ENCODE peak calls at places on chromosomes 5 and 9, in six cellular contexts. G is lower leg skin, L is BJ, U is K562, E is left lung, H is body of pancreas. D is an unnamed sample.

GRCh38 chr9:137613738-137614523 is 4.9 kb upstream of the EHMT1 start:
- DNase-seq in G (no peak), L (no peak), U (no peak), E (no peak), H (no peak), D (no peak)

GRCh38 chr9:68825755-68826500 is 120.9 kb downstream of the PIP5K1B start:
- DNase-seq in G (no peak), L (no peak), U (no peak), E (no peak), H (no peak), D (no peak)

GRCh38 chr9:84969084-84969483 is 299.6 kb downstream of the NTRK2 start:
- DNase-seq in G (no peak), L (no peak), U (no peak), E (no peak), H (no peak), D (no peak)

GRCh38 chr9:94156549-94157407 is 72.5 kb downstream of the PTPDC1 start:
- DNase-seq in G (peak), L (no peak), U (no peak), E (peak), H (peak), D (peak)

GRCh38 chr5:150163547-150164059 is 3.0 kb upstream of the CDX1 start:
- DNase-seq in G (peak), L (no peak), U (peak), E (peak), H (peak), D (no peak)

GRCh38 chr9:93198839-93199625 is 15.1 kb downstream of the WNK2 start:
- DNase-seq in G (no peak), L (no peak), U (no peak), E (no peak), H (no peak), D (no peak)

GRCh38 chr9:89635007-89635742 is 30.4 kb downstream of the GADD45G start:
- DNase-seq in G (no peak), L (peak), U (no peak), E (no peak), H (peak), D (no peak)

GRCh38 chr5:145912019-145912418 is 24.4 kb upstream of the SH3RF2 start:
- DNase-seq in G (no peak), L (no peak), U (no peak), E (no peak), H (no peak), D (no peak)

GRCh38 chr5:129001831-129002626 is 36.7 kb downstream of the SLC27A6 start:
- DNase-seq in G (no peak), L (no peak), U (no peak), E (no peak), H (no peak), D (no peak)

GRCh38 chr9:75088646-75089368 is 493 bp downstream of the OSTF1 start:
- DNase-seq in G (peak), L (no peak), U (peak), E (peak), H (peak), D (no peak)

GRCh38 chr5:43065384-43066230 is 25.5 kb upstream of the ANXA2R start:
- DNase-seq in G (peak), L (no peak), U (no peak), E (peak), H (peak), D (no peak)

GRCh38 chr5:176630681-176631222 is 277 bp downstream of the EIF4E1B start:
- DNase-seq in G (no peak), L (no peak), U (no peak), E (no peak), H (no peak), D (no peak)

GRCh38 chr9:134205636-134206316 is 41.4 kb upstream of the RNU6ATAC start:
- DNase-seq in G (no peak), L (no peak), U (peak), E (no peak), H (peak), D (no peak)

GRCh38 chr5:67003906-67004729 is 192.5 kb downstream of the CD180 start:
- DNase-seq in G (peak), L (peak), U (peak), E (peak), H (peak), D (peak)

GRCh38 chr5:134070979-134071849 is 43.3 kb upstream of the TCF7 start:
- DNase-seq in G (no peak), L (no peak), U (peak), E (no peak), H (peak), D (no peak)

GRCh38 chr5:107565791-107566536 is 104.8 kb downstream of the EFNA5 start:
- DNase-seq in G (no peak), L (no peak), U (no peak), E (no peak), H (no peak), D (no peak)

GRCh38 chr9:121120386-121120785 is 45.6 kb downstream of the CNTRL start:
- DNase-seq in G (no peak), L (no peak), U (no peak), E (no peak), H (no peak), D (no peak)

GRCh38 chr5:25604682-25605081 is 959.9 kb upstream of the CDH10 start:
- DNase-seq in G (no peak), L (no peak), U (no peak), E (no peak), H (no peak), D (no peak)

GRCh38 chr5:175872287-175873089 is 1.1 kb downstream of the CPLX2 start:
- DNase-seq in G (no peak), L (no peak), U (no peak), E (no peak), H (peak), D (no peak)

GRCh38 chr5:176732736-176733585 is 77.4 kb upstream of the UNC5A start:
- DNase-seq in G (no peak), L (no peak), U (no peak), E (peak), H (no peak), D (no peak)

GRCh38 chr5:79792518-79792917 is 102.9 kb downstream of the CMYA5 start:
- DNase-seq in G (no peak), L (no peak), U (no peak), E (no peak), H (no peak), D (no peak)

GRCh38 chr9:112734892-112735291 is 15.7 kb upstream of the SNX30 start:
- DNase-seq in G (no peak), L (no peak), U (no peak), E (no peak), H (no peak), D (no peak)

GRCh38 chr5:148455055-148455675 is 71.4 kb downstream of the FBXO38 start:
- DNase-seq in G (no peak), L (no peak), U (no peak), E (no peak), H (no peak), D (no peak)

GRCh38 chr5:109619661-109620060 is 70.1 kb upstream of the MAN2A1 start:
- DNase-seq in G (no peak), L (no peak), U (no peak), E (no peak), H (no peak), D (no peak)

GRCh38 chr5:143582869-143583268 is 179.4 kb upstream of the NR3C1 start:
- DNase-seq in G (no peak), L (no peak), U (no peak), E (no peak), H (no peak), D (no peak)

GRCh38 chr5:156835905-156836304 is 14.2 kb upstream of the PPP1R2B start:
- DNase-seq in G (no peak), L (no peak), U (peak), E (no peak), H (no peak), D (no peak)

GRCh38 chr5:16855475-16855874 is 80.6 kb downstream of the MYO10 start:
- DNase-seq in G (no peak), L (no peak), U (no peak), E (no peak), H (peak), D (no peak)

GRCh38 chr5:164306662-164307061 is 801.2 kb downstream of the MAT2B start:
- DNase-seq in G (no peak), L (no peak), U (no peak), E (no peak), H (no peak), D (no peak)

GRCh38 chr9:105309531-105309931 is 65.1 kb downstream of the SLC44A1 start:
- DNase-seq in G (no peak), L (no peak), U (no peak), E (no peak), H (no peak), D (no peak)

GRCh38 chr5:80885698-80886000 is 74.5 kb upstream of the RASGRF2 start:
- DNase-seq in G (no peak), L (no peak), U (no peak), E (no peak), H (no peak), D (no peak)

GRCh38 chr5:36575367-36575781 is 31.0 kb upstream of the SLC1A3 start:
- DNase-seq in G (no peak), L (no peak), U (no peak), E (no peak), H (no peak), D (no peak)

GRCh38 chr5:127040779-127041520 is 10.6 kb upstream of the MARCHF3 start:
- DNase-seq in G (no peak), L (no peak), U (no peak), E (no peak), H (peak), D (no peak)

GRCh38 chr5:155895484-155895883 is 431.5 kb upstream of the SGCD start:
- DNase-seq in G (no peak), L (no peak), U (no peak), E (no peak), H (no peak), D (no peak)

GRCh38 chr5:123874600-123875201 is 362.7 kb downstream of the CSNK1G3 start:
- DNase-seq in G (no peak), L (no peak), U (no peak), E (no peak), H (no peak), D (no peak)

GRCh38 chr5:72478276-72478675 is 28.9 kb downstream of the ZNF366 start:
- DNase-seq in G (no peak), L (no peak), U (no peak), E (no peak), H (no peak), D (no peak)

GRCh38 chr5:43643327-43643726 is 40.3 kb downstream of the NNT start:
- DNase-seq in G (no peak), L (no peak), U (no peak), E (no peak), H (no peak), D (no peak)

GRCh38 chr9:133545494-133546286 is 11.2 kb downstream of the ADAMTSL2 start:
- DNase-seq in G (no peak), L (no peak), U (no peak), E (no peak), H (no peak), D (no peak)

GRCh38 chr5:88861213-88861612 is 21.8 kb downstream of the MEF2C start:
- DNase-seq in G (no peak), L (no peak), U (no peak), E (no peak), H (no peak), D (no peak)

GRCh38 chr5:115418788-115419187 is 122.3 kb upstream of the CCDC112 start:
- DNase-seq in G (no peak), L (no peak), U (no peak), E (no peak), H (peak), D (no peak)

GRCh38 chr5:38670878-38671277 is 114.4 kb upstream of the LIFR start:
- DNase-seq in G (peak), L (peak), U (no peak), E (no peak), H (no peak), D (no peak)

GRCh38 chr5:81972496-81972791 is 621 bp downstream of the ATG10 start:
- DNase-seq in G (no peak), L (no peak), U (no peak), E (no peak), H (no peak), D (no peak)
- TF ChIP-seq CTCF in G (no peak), L (no peak), U (no peak), E (no peak), H (no peak), D (no peak)

DNA sequence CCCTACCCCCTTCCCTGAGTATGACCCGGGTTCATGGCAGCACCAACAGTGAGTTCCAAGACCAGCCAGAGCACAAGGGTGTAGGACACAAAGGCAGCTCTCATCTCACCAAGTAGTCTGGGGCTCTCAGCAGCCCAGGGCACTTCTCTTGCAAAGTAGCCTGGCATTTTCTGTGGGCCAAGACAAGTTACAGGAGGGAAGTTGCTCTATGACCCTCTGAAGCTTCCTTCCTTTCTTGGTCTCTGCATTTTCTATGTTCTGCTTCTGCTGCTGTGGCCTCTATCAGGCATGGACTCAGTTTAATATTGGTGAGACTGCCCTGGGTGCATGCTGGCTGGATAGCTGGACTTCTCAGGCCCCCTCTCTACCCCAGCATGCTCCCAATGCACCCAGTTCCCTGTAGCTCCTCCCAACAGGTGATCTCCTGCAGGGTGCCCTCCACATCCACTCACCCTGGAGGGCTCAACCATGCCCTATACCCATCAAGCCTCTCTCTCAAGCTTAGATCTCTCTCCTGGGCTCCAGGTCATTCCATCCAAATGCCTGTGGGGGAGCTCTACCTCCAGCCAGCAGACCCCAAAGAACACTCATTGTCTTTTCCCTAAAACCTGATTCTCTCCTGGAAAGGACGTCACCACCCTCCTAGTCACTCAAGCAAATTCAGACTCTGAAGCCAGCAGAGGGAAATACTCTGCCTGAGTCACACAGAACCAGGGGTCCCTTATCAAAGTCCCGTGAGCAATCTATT is 13.9 kb downstream of the TBC1D2 start:
- DNase-seq in G (no peak), L (no peak), U (no peak), E (no peak), H (no peak), D (no peak)
- TF ChIP-seq CTCF in G (no peak), L (no peak), U (peak), E (no peak), H (no peak), D (no peak)

DNA sequence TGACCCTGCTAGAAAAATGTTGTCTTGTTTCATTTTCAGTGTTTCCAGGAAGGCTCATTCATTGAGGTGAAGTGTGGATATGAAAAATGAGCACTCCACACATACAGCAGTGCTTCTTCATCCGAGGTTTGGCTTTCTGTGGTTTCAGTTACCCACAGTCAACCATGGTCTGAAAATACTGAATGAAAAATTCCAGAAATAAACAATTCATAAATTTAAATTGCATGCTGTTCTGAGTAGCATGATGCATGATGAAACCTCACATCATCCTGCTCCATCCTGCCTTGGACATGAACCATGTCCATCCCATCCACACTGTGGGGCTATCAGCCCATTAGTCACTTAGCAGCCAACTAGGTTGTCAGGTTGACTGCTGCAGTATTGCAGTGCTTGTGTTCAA is 10.4 kb upstream of the SLC45A2 start:
- DNase-seq in G (no peak), L (no peak), U (no peak), E (no peak), H (no peak), D (no peak)
- TF ChIP-seq CTCF in G (no peak), L (no peak), U (peak), E (no peak), H (no peak), D (no peak)

DNA sequence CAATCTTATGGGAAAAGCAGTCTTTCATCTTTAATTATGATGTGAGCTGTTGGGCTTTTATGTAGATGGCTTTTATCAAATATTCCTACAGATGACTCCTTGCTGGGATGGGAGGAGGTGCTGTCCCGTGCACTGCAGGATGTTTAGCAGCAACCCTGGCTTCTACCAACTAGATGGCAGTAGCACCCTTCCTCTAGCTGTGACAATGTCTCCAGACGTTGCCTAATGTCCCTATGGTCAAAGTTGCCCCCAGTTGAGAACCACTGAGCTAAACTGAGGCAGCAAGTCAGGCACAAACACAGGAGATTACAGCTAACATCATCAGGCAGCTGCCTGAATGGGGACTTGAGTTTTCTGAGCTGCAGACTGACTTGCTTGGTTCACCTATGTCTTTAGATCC is 401.9 kb upstream of the PDE4D start:
- DNase-seq in G (no peak), L (no peak), U (no peak), E (no peak), H (peak), D (no peak)
- TF ChIP-seq CTCF in G (no peak), L (peak), U (no peak), E (no peak), H (peak), D (no peak)

GRCh38 chr5:34957857-34958690 is 28.7 kb downstream of the DNAJC21 start:
- DNase-seq in G (no peak), L (no peak), U (peak), E (no peak), H (peak), D (no peak)
- TF ChIP-seq CTCF in G (no peak), L (peak), U (peak), E (peak), H (peak), D (no peak)

GRCh38 chr9:23587903-23588302 is 238.1 kb downstream of the ELAVL2 start:
- DNase-seq in G (no peak), L (no peak), U (no peak), E (no peak), H (peak), D (no peak)
- TF ChIP-seq CTCF in G (no peak), L (no peak), U (no peak), E (no peak), H (no peak), D (no peak)

GRCh38 chr5:35182541-35183242 is 47.6 kb downstream of the PRLR start:
- DNase-seq in G (no peak), L (no peak), U (no peak), E (peak), H (no peak), D (no peak)

GRCh38 chr5:35186749-35187148 is 43.5 kb downstream of the PRLR start:
- DNase-seq in G (no peak), L (no peak), U (no peak), E (no peak), H (peak), D (no peak)

GRCh38 chr5:35180046-35180445 is 50.2 kb downstream of the PRLR start:
- DNase-seq in G (no peak), L (no peak), U (no peak), E (no peak), H (no peak), D (no peak)

GRCh38 chr5:35185518-35185917 is 44.8 kb downstream of the PRLR start:
- DNase-seq in G (no peak), L (no peak), U (no peak), E (no peak), H (peak), D (no peak)

GRCh38 chr5:35183243-35183955 is 46.9 kb downstream of the PRLR start:
- DNase-seq in G (no peak), L (no peak), U (no peak), E (no peak), H (peak), D (no peak)
- TF ChIP-seq CTCF in G (no peak), L (peak), U (peak), E (peak), H (peak), D (no peak)

D was measured in omental fat pad.